ENCODE peak calls at places on chromosomes 5 and 9, in seven cellular contexts. F is uterus, E is HL-60, B is H7, D is PC-9, L is transverse colon, R is Peyer's patch. Y is an unnamed sample.

GRCh38 chr5:93054424-93055165 is 526.4 kb downstream of the NR2F1-AS1 start:
- DNase-seq in F (no peak), E (peak; percentile 42), B (no peak), D (no peak), L (no peak), R (no peak), Y (no peak)

GRCh38 chr5:54088081-54088480 is 222.3 kb downstream of the ARL15 start:
- DNase-seq in F (no peak), E (no peak), B (no peak), D (no peak), L (no peak), R (no peak), Y (no peak)

GRCh38 chr5:153781325-153781724 is 257.4 kb downstream of the FAM114A2 start:
- DNase-seq in F (no peak), E (no peak), B (no peak), D (no peak), L (no peak), R (no peak), Y (no peak)

GRCh38 chr5:31396611-31397295 is 135.1 kb downstream of the DROSHA start:
- DNase-seq in F (no peak), E (no peak), B (no peak), D (no peak), L (no peak), R (no peak), Y (no peak)

GRCh38 chr9:125932012-125932411 is 184.8 kb downstream of the PBX3 start:
- DNase-seq in F (peak; percentile 32), E (no peak), B (no peak), D (peak; percentile 64), L (peak; percentile 18), R (no peak), Y (no peak)

GRCh38 chr9:77010527-77010926 is 8.9 kb upstream of the FOXB2 start:
- DNase-seq in F (no peak), E (no peak), B (peak; percentile 21), D (no peak), L (no peak), R (no peak), Y (no peak)

GRCh38 chr9:98873535-98874432 is 66.3 kb downstream of the GALNT12 start:
- DNase-seq in F (no peak), E (no peak), B (no peak), D (no peak), L (no peak), R (no peak), Y (peak; percentile 51)

GRCh38 chr5:179232091-179232490 is 113.2 kb downstream of the ADAMTS2 start:
- DNase-seq in F (no peak), E (no peak), B (no peak), D (no peak), L (no peak), R (peak; percentile 25), Y (peak; percentile 6)

GRCh38 chr9:27124151-27124550 is 15.1 kb downstream of the TEK start:
- DNase-seq in F (no peak), E (no peak), B (no peak), D (no peak), L (no peak), R (no peak), Y (no peak)

GRCh38 chr5:97986069-97986468 is 787.4 kb upstream of the RGMB start:
- DNase-seq in F (no peak), E (no peak), B (peak; percentile 13), D (peak; percentile 9), L (no peak), R (no peak), Y (no peak)

GRCh38 chr5:169551146-169551545 is 32.4 kb upstream of the SPDL1 start:
- DNase-seq in F (no peak), E (no peak), B (no peak), D (no peak), L (no peak), R (no peak), Y (no peak)

GRCh38 chr5:161094411-161094810 is 242.4 kb upstream of the ATP10B start:
- DNase-seq in F (no peak), E (no peak), B (no peak), D (no peak), L (no peak), R (no peak), Y (no peak)

GRCh38 chr9:16870606-16871357 is at the start of gene BNC2:
- DNase-seq in F (peak; percentile 64), E (peak; percentile 44), B (peak; percentile 93), D (no peak), L (peak; percentile 38), R (peak; percentile 55), Y (no peak)

GRCh38 chr5:151601376-151601775 is 10.2 kb upstream of the FAT2 start:
- DNase-seq in F (no peak), E (no peak), B (no peak), D (no peak), L (no peak), R (no peak), Y (no peak)

GRCh38 chr9:137970686-137971476 is 93.3 kb downstream of the CACNA1B start:
- DNase-seq in F (no peak), E (no peak), B (peak; percentile 24), D (no peak), L (no peak), R (peak; percentile 36), Y (no peak)

GRCh38 chr9:35729700-35730485 is 2.1 kb downstream of the TLN1 start:
- DNase-seq in F (peak; percentile 56), E (peak; percentile 68), B (peak; percentile 84), D (no peak), L (peak; percentile 53), R (peak; percentile 70), Y (peak; percentile 69)

GRCh38 chr5:171272996-171273970 is 35.8 kb upstream of the TLX3 start:
- DNase-seq in F (no peak), E (peak; percentile 8), B (peak; percentile 56), D (peak; percentile 14), L (no peak), R (no peak), Y (no peak)

GRCh38 chr9:123742009-123742767 is 187.7 kb downstream of the DENND1A start:
- DNase-seq in F (no peak), E (no peak), B (no peak), D (no peak), L (no peak), R (no peak), Y (peak; percentile 10)

GRCh38 chr5:142235870-142236672 is 88.8 kb downstream of the SPRY4 start:
- DNase-seq in F (no peak), E (no peak), B (peak; percentile 63), D (no peak), L (no peak), R (no peak), Y (no peak)

GRCh38 chr5:77168187-77168883 is 42.1 kb upstream of the PDE8B start:
- DNase-seq in F (peak; percentile 68), E (no peak), B (no peak), D (peak; percentile 11), L (peak; percentile 38), R (no peak), Y (peak; percentile 35)

DNA sequence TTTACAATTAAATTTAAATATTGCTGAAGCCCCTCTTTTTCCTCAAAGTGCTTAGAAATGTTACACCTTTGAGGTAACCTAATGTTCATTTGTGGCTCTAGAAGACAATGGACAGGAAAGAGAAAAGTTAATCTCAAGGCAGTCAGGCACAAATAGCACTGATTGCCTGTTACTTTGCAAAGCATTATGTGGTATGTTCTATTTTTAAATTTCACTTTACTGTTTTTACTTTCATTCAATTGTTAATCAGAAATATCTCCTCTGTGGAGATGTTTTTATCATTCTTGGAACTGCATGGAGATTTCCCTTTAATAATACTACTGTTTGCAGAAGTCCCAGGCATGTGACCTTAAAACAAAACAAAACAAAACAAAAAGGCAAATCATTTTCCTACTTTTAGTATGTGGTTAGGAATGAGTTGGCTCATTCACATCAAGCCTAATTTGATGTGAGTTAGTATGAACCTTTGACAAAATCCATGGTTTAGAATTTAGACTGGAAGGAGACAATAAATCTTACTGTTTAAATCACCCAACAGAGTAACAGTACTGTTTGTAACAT is 67.5 kb downstream of the CWC27 start:
- DNase-seq in F (no peak), E (no peak), B (no peak), D (no peak), L (no peak), R (no peak), Y (no peak)
- H3K27me3 ChIP-seq in F (no peaks in the 10 kb centered on the region), E (no peaks in the 10 kb centered on the region), B (no peaks in the 10 kb centered on the region), D (no peaks in the 10 kb centered on the region), L (no peaks in the 10 kb centered on the region), R (no peaks in the 10 kb centered on the region), Y (no peaks in the 10 kb centered on the region)

DNA sequence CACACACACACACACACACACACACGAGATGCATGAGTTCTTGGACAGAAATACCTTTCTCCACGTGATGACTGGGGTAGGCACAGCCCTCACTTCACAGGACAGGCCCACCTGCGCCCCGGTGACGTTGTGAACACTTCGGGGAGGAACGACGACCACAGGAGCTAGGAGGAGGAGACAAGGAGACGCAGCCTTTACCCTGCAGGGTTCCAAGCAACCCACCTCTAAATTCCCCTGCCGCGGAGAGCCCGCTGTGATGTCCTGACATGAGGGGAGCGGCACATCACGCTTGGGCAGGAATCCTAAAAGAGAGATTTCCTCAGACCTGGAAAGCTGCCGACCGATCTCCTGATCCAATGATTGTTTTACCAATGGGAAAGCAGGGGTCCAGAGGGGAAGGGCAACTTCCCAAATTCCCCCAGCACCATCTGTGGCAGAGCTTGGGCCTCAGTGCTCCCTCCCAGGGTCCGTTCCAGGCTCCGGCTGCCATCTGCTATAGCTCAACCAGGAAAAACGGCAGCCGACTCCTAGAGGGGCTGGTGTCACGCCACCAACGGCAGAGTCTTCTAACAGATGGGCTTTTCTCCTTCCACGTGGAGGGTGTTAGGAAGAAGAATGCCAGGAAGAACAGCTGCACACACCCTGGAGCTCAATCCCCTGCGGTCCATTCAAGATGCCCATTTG is 10.1 kb downstream of the IGFBPL1 start:
- DNase-seq in F (no peak), E (no peak), B (no peak), D (no peak), L (no peak), R (no peak), Y (no peak)
- H3K27me3 ChIP-seq in F (no peaks in the 10 kb centered on the region), E (peaks cover 7% of the 10 kb centered on the region), B (no peaks in the 10 kb centered on the region), D (peaks cover 4% of the 10 kb centered on the region), L (no peaks in the 10 kb centered on the region), R (no peaks in the 10 kb centered on the region), Y (no peaks in the 10 kb centered on the region)

DNA sequence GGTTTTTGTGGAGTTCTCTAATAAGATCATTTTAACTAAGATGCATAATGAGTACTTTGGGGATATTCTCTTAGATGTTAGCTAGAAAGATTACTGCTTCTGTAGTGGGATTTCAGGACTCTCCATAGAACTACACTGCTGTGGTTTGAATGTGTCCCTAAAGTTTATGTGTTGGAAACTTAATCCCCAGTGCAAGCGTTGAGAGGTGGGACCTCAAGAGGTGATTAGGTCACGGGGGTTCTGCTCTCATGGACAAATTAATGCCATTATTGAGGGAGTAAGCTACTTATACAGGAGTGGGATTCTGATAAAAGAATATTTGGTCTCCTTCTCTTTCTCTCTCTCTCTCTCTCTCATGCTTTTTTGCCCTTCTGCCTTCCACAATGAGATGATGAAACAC is 24.2 kb downstream of the GAS1 start:
- DNase-seq in F (no peak), E (no peak), B (no peak), D (no peak), L (no peak), R (no peak), Y (no peak)
- H3K27me3 ChIP-seq in F (no peaks in the 10 kb centered on the region), E (no peaks in the 10 kb centered on the region), B (no peaks in the 10 kb centered on the region), D (no peaks in the 10 kb centered on the region), L (no peaks in the 10 kb centered on the region), R (no peaks in the 10 kb centered on the region), Y (no peaks in the 10 kb centered on the region)

DNA sequence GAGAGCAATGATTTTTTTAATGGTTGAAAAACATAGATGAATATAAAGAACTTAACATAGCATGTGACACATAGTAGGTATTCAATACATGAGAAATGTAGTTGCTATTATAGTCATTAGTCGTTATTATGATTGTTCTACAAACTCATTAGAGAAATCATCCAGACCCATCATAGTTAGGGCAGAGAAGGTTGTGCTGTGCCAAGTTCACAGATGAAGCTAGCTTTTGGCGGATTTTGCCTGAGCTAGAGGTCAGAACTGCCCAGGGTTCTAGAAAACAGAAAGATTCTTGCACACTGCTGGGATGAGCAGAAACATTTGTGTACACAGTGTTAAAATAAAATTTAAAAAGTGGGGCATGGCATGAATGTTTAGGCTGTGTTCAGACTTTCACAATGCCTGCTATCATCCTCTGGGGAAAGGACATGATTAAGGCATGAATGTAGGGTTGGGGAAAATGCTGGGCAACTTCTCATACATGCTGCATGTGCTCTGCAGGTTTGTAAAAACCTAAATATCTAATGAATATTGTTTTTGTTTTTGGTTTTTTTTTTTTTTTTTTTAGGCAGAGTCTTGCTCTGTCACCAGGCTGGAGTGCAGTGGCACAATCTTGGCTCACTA is 33.3 kb upstream of the RAD23B start:
- DNase-seq in F (no peak), E (no peak), B (no peak), D (no peak), L (no peak), R (no peak), Y (no peak)
- H3K27me3 ChIP-seq in F (no peaks in the 10 kb centered on the region), E (no peaks in the 10 kb centered on the region), B (no peaks in the 10 kb centered on the region), D (no peaks in the 10 kb centered on the region), L (no peaks in the 10 kb centered on the region), R (no peaks in the 10 kb centered on the region), Y (no peaks in the 10 kb centered on the region)

Y was measured in body of pancreas.